ENCODE peak calls at places on chromosomes 11 and 22, in eight cellular contexts. R is HL-60; B is GM23248; F is dorsolateral prefrontal cortex; V is CD8-positive, alpha-beta memory T cell; P is IMR-90; I is gastrocnemius medialis; G is neural progenitor cell. A is an unnamed sample.

GRCh38 chr22:44658371-44658953 is 43.5 kb upstream of the PRR5 start:
- DNase-seq in R (no peak), B (peak; percentile 79), F (peak; percentile 47), V (no peak), P (peak; percentile 62), I (peak; percentile 66), G (peak; percentile 59), A (no peak)

GRCh38 chr22:24968066-24968561 is 15.6 kb downstream of the KIAA1671 start:
- DNase-seq in R (no peak), B (peak; percentile 56), F (no peak), V (no peak), P (no peak), I (peak; percentile 56), G (peak; percentile 54), A (no peak)

GRCh38 chr22:17914474-17914873 is 109.9 kb downstream of the MICAL3 start:
- DNase-seq in R (no peak), B (no peak), F (no peak), V (no peak), P (no peak), I (peak; percentile 63), G (no peak), A (no peak)

GRCh38 chr11:30143098-30143705 is 87.6 kb upstream of the FSHB start:
- DNase-seq in R (peak; percentile 10), B (peak; percentile 41), F (no peak), V (no peak), P (peak; percentile 15), I (no peak), G (peak; percentile 55), A (no peak)

GRCh38 chr11:112734207-112734606 is 227.0 kb upstream of the NCAM1 start:
- DNase-seq in R (peak; percentile 16), B (peak; percentile 55), F (no peak), V (no peak), P (peak; percentile 8), I (no peak), G (peak; percentile 76), A (no peak)

GRCh38 chr22:30004689-30005088 is 75.6 kb upstream of the HORMAD2 start:
- DNase-seq in R (no peak), B (peak; percentile 43), F (no peak), V (no peak), P (no peak), I (no peak), G (no peak), A (no peak)

GRCh38 chr11:87339416-87339815 is 301.7 kb downstream of the TMEM135 start:
- DNase-seq in R (no peak), B (no peak), F (no peak), V (no peak), P (no peak), I (no peak), G (no peak), A (no peak)

GRCh38 chr22:23677701-23677995 is 13.2 kb upstream of the RGL4 start:
- DNase-seq in R (no peak), B (no peak), F (peak; percentile 31), V (no peak), P (no peak), I (no peak), G (no peak), A (no peak)

GRCh38 chr11:65653229-65654225 is 9.2 kb downstream of the RELA start:
- DNase-seq in R (no peak), B (peak; percentile 43), F (no peak), V (no peak), P (no peak), I (no peak), G (no peak), A (no peak)

GRCh38 chr11:115409691-115410220 is 94.5 kb downstream of the CADM1 start:
- DNase-seq in R (no peak), B (no peak), F (no peak), V (no peak), P (peak; percentile 48), I (no peak), G (peak; percentile 16), A (no peak)

GRCh38 chr11:58654079-58654907 is 31.8 kb downstream of the CNTF start:
- DNase-seq in R (peak; percentile 77), B (peak; percentile 88), F (peak; percentile 82), V (peak; percentile 57), P (peak; percentile 72), I (peak; percentile 56), G (peak; percentile 87), A (peak; percentile 78)

GRCh38 chr11:65184146-65184545 is 2.4 kb downstream of the CAPN1 start:
- DNase-seq in R (no peak), B (no peak), F (no peak), V (no peak), P (no peak), I (no peak), G (peak; percentile 76), A (no peak)

GRCh38 chr22:36417281-36417686 is 29.5 kb upstream of the MYH9 start:
- DNase-seq in R (no peak), B (peak; percentile 76), F (no peak), V (no peak), P (peak; percentile 73), I (no peak), G (no peak), A (no peak)

GRCh38 chr11:111097191-111097590 is 148.3 kb upstream of the POU2AF2 start:
- DNase-seq in R (no peak), B (no peak), F (no peak), V (no peak), P (peak; percentile 62), I (no peak), G (peak; percentile 3), A (peak; percentile 67)

GRCh38 chr11:287821-288327 is 1.1 kb upstream of the PGGHG start:
- DNase-seq in R (no peak), B (no peak), F (peak; percentile 39), V (peak; percentile 69), P (no peak), I (peak; percentile 9), G (peak; percentile 1), A (peak; percentile 60)

GRCh38 chr11:102274628-102275027 is 42.7 kb upstream of the BIRC3 start:
- DNase-seq in R (no peak), B (no peak), F (no peak), V (no peak), P (no peak), I (no peak), G (peak; percentile 60), A (no peak)

GRCh38 chr11:86678296-86678695 is 5.9 kb upstream of the ME3 start:
- DNase-seq in R (no peak), B (no peak), F (no peak), V (no peak), P (no peak), I (no peak), G (peak; percentile 88), A (no peak)

DNA sequence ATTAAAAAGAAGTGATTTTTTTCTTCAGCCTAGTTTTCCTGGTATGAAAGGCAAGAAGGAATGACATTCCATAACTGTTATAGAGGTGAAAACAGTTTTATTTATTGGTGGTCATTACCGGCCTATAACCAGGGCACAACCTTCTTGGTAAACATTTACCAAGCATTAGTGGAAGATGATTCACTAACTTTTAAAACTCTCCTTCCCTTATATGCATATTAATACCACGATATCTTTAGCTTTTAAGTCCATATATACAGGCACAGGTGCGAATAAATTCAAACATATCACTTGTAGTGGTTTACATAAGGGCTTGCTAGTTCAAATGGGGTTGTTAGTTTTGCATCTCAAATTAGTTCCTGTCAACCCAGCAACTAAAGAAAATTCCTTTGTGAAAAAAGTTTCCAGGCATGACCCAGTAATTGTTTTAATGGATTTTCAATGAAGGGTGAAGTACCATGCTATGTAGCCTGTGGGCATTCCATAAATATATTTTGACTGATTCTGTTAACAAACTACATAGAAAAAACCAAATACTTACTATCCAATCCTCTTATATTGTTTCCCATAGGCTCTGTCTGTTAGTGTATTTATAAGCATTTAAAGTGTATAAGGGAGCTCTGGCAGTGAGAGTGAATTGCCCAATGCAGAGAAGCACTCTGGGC is 30.6 kb upstream of the ROBO3 start:
- DNase-seq in R (no peak), B (no peak), F (no peak), V (no peak), P (no peak), I (no peak), G (no peak), A (no peak)
- H3K27me3 ChIP-seq in R (peaks cover 37% of the 10 kb centered on the region), B (peaks cover 11% of the 10 kb centered on the region), F (peaks cover 17% of the 10 kb centered on the region), V (peaks cover 21% of the 10 kb centered on the region), P (peaks cover 39% of the 10 kb centered on the region), I (peaks cover 17% of the 10 kb centered on the region), G (peaks cover 32% of the 10 kb centered on the region), A (peaks cover 13% of the 10 kb centered on the region)

DNA sequence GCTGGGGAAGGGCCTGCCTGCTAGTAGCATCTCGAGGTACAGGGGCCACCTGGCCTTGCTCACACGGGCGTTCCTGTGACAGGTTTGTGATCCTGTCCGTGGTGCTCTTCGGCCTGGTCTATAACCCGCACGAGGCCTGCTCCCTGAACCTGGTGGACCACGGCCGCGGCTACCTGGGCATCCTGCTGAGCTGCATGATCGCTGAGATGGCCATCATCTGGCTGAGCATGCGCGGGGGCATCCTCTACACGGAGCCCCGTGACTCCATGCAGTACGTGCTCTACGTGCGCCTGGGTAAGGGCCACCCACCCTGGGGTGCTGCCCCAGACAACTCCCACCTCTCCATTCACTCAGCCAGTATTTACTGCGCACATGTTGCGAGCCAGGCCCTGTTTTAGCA is 31.8 kb upstream of the MYRF start:
- DNase-seq in R (no peak), B (no peak), F (no peak), V (no peak), P (no peak), I (no peak), G (no peak), A (no peak)
- H3K27me3 ChIP-seq in R (no peaks in the 10 kb centered on the region), B (no peaks in the 10 kb centered on the region), F (no peaks in the 10 kb centered on the region), V (no peaks in the 10 kb centered on the region), P (peaks cover 6% of the 10 kb centered on the region), I (no peaks in the 10 kb centered on the region), G (no peaks in the 10 kb centered on the region), A (no peaks in the 10 kb centered on the region)

DNA sequence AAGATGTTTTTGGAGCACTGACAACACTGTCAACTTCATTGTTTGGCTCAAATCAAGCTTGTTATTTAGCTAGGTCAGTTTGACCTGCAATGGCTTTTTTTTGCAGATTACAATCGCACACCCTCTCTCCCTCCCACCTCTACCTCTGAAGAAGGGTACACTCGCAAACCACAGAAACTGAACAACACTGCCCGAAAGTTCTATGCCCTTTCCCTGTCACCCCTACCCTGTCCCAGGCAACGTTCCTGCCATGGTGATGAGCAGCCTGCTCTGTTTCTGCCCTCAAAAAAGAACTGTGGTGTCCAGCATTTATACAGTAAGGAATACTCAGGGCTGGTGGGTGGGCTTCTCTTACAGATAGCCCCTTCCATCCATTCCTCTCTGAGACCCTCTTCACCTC is 33.7 kb downstream of the SC5D start:
- DNase-seq in R (no peak), B (no peak), F (no peak), V (no peak), P (no peak), I (no peak), G (no peak), A (no peak)
- H3K27me3 ChIP-seq in R (no peaks in the 10 kb centered on the region), B (peaks cover 49% of the 10 kb centered on the region), F (no peaks in the 10 kb centered on the region), V (no peaks in the 10 kb centered on the region), P (peaks cover 38% of the 10 kb centered on the region), I (peaks cover 4% of the 10 kb centered on the region), G (no peaks in the 10 kb centered on the region), A (no peaks in the 10 kb centered on the region)

DNA sequence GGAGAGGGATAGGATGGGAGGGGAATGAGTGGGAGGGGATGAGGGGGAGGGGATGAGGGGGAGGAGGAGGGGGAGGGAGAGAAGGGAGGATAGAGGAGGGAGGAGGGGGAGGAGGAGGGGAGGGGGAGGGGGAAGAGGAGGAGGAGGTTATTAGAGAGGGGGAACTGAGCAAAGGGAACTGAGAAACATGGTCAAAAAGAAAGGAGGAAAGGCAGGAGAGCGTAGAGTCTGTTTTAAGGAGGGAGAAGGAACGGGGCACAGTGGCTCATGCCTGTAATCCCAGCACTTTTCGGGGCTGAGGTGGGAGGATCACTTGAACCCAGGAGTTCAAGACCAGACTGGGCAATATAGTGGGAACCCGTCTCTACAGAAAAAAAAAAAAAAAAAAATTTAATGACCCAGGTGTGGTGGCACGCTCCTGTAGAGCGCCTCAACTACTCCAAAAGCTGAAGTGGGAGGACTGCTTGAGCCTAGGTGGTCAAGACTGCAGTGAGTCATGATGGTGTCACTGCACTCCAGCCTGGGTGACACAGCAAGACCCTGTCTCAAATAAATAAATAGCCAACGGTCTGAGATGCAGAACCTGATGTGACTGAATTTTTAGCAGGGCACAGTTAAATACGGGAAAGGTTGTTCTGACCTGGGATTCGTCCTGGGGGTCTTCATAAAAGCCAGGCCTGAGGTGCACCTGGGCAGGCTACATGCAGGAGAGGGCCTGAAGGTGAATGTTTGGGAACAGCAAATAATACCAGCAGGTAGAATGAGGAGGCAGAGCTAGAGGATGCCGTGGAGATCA is 4.0 kb downstream of the B3GNT6 start:
- DNase-seq in R (no peak), B (no peak), F (no peak), V (no peak), P (peak; percentile 29), I (no peak), G (no peak), A (no peak)
- H3K27me3 ChIP-seq in R (peaks cover 14% of the 10 kb centered on the region), B (peaks cover 19% of the 10 kb centered on the region), F (peaks cover 19% of the 10 kb centered on the region), V (peaks cover 3% of the 10 kb centered on the region), P (peaks cover 29% of the 10 kb centered on the region), I (peaks cover 31% of the 10 kb centered on the region), G (peaks cover 35% of the 10 kb centered on the region), A (no peaks in the 10 kb centered on the region)

A was measured in ascending aorta.